ENCODE peak calls at places on chromosomes 3 and 15, in seven cellular contexts. P is IMR-90, O is PC-3, F is MM.1S, C is neural progenitor cell, W is hepatocyte, J is astrocyte. M is an unnamed sample.

GRCh38 chr15:98416222-98416835 is 232.0 kb upstream of the IGF1R start:
- DNase-seq in P (peak; percentile 4), O (no peak), F (no peak), C (no peak), W (no peak), J (no peak), M (no peak)

GRCh38 chr15:79133309-79133708 is 42.7 kb upstream of the RASGRF1 start:
- DNase-seq in P (no peak), O (no peak), F (no peak), C (no peak), W (no peak), J (no peak), M (no peak)

GRCh38 chr15:78212546-78213424 is 21.6 kb downstream of the ACSBG1 start:
- DNase-seq in P (peak; percentile 64), O (peak; percentile 87), F (no peak), C (no peak), W (peak; percentile 90), J (peak; percentile 69), M (peak; percentile 74)

GRCh38 chr3:12973827-12974226 is 99.4 kb downstream of the IQSEC1 start:
- DNase-seq in P (no peak), O (no peak), F (peak; percentile 27), C (no peak), W (no peak), J (no peak), M (no peak)

GRCh38 chr3:33067484-33067883 is 29.5 kb downstream of the GLB1 start:
- DNase-seq in P (peak; percentile 81), O (peak; percentile 45), F (no peak), C (no peak), W (no peak), J (peak; percentile 77), M (peak; percentile 76)

GRCh38 chr3:59979542-59979941 is 929.7 kb upstream of the CFAP20DC start:
- DNase-seq in P (no peak), O (no peak), F (no peak), C (no peak), W (no peak), J (no peak), M (no peak)

GRCh38 chr3:188633206-188633605 is 479.2 kb downstream of the LPP start:
- DNase-seq in P (no peak), O (peak; percentile 45), F (no peak), C (no peak), W (no peak), J (no peak), M (no peak)

GRCh38 chr15:73994912-73995622 is 551 bp downstream of the PML start:
- DNase-seq in P (no peak), O (no peak), F (no peak), C (no peak), W (no peak), J (no peak), M (peak; percentile 29)

GRCh38 chr3:170414202-170414663 is 4.4 kb upstream of the CLDN11 start:
- DNase-seq in P (peak; percentile 93), O (peak; percentile 85), F (peak; percentile 75), C (peak; percentile 79), W (peak; percentile 84), J (peak; percentile 85), M (peak; percentile 92)

GRCh38 chr15:90000175-90000923 is 775 bp upstream of the ZNF710 start:
- DNase-seq in P (peak; percentile 15), O (no peak), F (no peak), C (peak; percentile 69), W (peak; percentile 60), J (no peak), M (peak; percentile 30)

GRCh38 chr15:91751611-91752010 is 101.9 kb upstream of the SLCO3A1 start:
- DNase-seq in P (no peak), O (no peak), F (no peak), C (no peak), W (no peak), J (no peak), M (no peak)

GRCh38 chr3:34111361-34111760 is 312.9 kb downstream of the PDCD6IP start:
- DNase-seq in P (no peak), O (peak; percentile 82), F (no peak), C (no peak), W (no peak), J (no peak), M (no peak)

GRCh38 chr15:65304393-65305143 is at the start of gene RNU5B-1:
- DNase-seq in P (peak; percentile 98), O (peak; percentile 91), F (peak; percentile 98), C (peak; percentile 90), W (peak; percentile 91), J (peak; percentile 98), M (peak; percentile 99)

GRCh38 chr15:75943246-75943645 is 39.6 kb downstream of the FBXO22 start:
- DNase-seq in P (no peak), O (no peak), F (no peak), C (no peak), W (no peak), J (no peak), M (no peak)

GRCh38 chr3:49916686-49917085 is 12.9 kb downstream of the MON1A start:
- DNase-seq in P (peak; percentile 45), O (no peak), F (no peak), C (no peak), W (no peak), J (peak; percentile 33), M (peak; percentile 49)

DNA sequence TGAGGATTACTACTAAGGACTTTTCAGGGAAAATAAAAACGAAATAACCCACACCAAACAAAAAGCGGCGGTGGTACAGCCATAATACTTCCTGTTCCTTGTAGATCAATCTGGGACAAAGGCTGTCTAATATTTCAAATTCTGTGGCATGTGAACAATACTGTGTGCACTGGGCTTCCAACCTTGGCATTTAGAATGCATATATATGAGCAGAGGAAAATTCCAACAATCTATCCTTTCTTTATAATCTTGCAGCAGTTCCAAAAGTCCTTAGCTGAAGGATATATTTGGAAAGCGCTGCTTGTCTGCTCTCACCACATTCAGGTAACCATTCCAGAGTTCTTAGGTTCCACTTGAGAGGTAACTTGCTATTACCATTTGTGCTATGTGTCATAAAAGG is 231.7 kb downstream of the RBMS3 start:
- DNase-seq in P (no peak), O (no peak), F (no peak), C (no peak), W (no peak), J (no peak), M (no peak)
- H3K4me3 ChIP-seq in P (no peak overlapping the region), O (no peak overlapping the region), F (no peak overlapping the region), C (no peak overlapping the region), W (no peak overlapping the region), J (no peak overlapping the region), M (no peak overlapping the region)

GRCh38 chr3:174097686-174098085 is 700.1 kb downstream of the NLGN1 start:
- DNase-seq in P (no peak), O (no peak), F (no peak), C (peak; percentile 3), W (no peak), J (no peak), M (no peak)

GRCh38 chr3:174102274-174102673 is 704.7 kb downstream of the NLGN1 start:
- DNase-seq in P (no peak), O (no peak), F (no peak), C (no peak), W (no peak), J (no peak), M (no peak)

GRCh38 chr3:174101244-174101643 is 703.7 kb downstream of the NLGN1 start:
- DNase-seq in P (peak; percentile 69), O (peak; percentile 55), F (peak; percentile 56), C (no peak), W (no peak), J (peak; percentile 38), M (peak; percentile 51)

GRCh38 chr3:174099724-174100123 is 702.2 kb downstream of the NLGN1 start:
- DNase-seq in P (no peak), O (no peak), F (no peak), C (no peak), W (no peak), J (no peak), M (no peak)

GRCh38 chr3:174100744-174101143 is 703.2 kb downstream of the NLGN1 start:
- DNase-seq in P (peak; percentile 30), O (peak; percentile 25), F (no peak), C (no peak), W (no peak), J (no peak), M (peak; percentile 40)
- H3K27ac ChIP-seq in P (no peak overlapping the region), O (peak overlapping the region; percentile 43), F (no peak overlapping the region), C (no peak overlapping the region), W (no peak overlapping the region), J (no peak overlapping the region), M (no peak overlapping the region)

DNA sequence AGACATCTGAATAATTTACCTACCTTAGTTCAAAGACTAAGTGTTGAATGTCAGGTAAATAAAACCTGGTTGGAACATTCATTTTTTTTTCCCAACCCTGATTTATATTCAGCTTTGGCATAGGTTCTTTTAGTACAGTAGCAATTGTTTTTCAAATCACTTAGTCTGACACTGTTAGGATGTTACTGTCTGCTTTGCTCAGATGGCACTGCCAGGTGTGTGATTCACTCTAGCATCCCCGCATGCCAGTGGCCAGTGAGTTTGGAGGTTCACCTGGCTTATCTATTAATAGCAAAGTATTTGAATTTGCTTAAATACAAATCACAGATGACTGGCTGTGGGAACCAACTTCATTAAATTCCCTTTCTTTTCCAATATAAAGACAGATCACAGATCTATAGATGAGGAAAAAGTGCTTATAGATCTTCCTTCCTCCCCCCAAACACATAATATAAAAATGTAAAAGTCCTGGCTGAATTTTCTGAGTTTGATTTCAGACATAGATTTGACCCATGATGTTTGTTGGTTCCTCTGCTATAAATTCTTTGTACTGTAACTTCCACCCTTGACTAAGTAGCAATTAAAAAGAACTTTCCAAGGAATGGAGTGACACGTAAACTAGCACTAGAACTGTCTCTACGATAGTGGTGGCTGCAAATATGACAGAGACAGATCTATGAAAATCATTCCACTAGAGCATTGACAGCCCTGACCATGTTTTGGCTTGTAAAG is 3.9 kb downstream of the THBS1 start:
- DNase-seq in P (peak; percentile 28), O (peak; percentile 12), F (no peak), C (no peak), W (no peak), J (no peak), M (no peak)
- H4K20me1 ChIP-seq in P (peaks cover 89% of the 10 kb centered on the region), O (peaks cover 62% of the 10 kb centered on the region), F (no peaks in the 10 kb centered on the region), C (no peaks in the 10 kb centered on the region), W (peaks cover 17% of the 10 kb centered on the region), J (peaks cover 88% of the 10 kb centered on the region), M (peaks cover 10% of the 10 kb centered on the region)

DNA sequence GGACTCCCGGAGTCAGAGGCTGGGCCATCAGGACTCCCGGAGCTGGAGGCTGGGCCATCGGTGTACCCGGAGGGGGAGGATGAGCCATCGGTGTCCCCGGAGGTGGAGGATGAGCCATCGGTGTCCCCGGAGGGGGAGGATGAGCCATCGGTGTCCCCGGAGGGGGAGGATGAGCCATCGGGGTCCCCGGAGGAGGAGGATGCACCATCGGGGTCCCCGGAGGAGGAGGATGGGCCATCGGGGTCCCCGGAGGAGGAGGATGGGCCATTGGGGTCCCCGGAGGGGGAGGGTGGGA is 719 bp downstream of the MAGEL2 start:
- DNase-seq in P (no peak), O (no peak), F (no peak), C (no peak), W (no peak), J (no peak), M (no peak)
- H3K4me3 ChIP-seq in P (peak overlapping the region; percentile 53), O (no peak overlapping the region), F (no peak overlapping the region), C (peak overlapping the region; percentile 80), W (peak overlapping the region; percentile 55), J (peak overlapping the region; percentile 60), M (no peak overlapping the region)

DNA sequence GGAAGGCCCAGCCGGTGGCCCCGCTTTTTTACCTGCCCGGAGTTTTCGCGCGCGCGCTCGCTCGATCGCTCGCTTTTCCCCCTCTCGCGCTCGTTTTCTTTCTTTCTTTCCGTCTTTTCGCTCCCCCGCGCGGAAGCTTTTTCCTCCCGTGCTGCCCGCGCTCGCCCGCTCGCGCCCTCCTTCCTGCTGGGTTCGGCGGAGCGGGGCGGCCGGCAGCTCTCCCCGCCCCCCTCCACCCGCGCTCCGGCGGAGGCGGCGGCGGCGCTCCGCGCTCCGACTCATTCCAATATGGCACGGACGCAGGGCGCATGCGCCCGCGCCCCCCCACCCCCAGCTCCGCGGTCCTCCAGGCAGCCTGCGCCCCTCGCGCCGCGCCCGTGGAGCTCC is at the start of gene SFMBT1:
- DNase-seq in P (peak; percentile 49), O (peak; percentile 81), F (peak; percentile 72), C (peak; percentile 87), W (peak; percentile 90), J (no peak), M (peak; percentile 45)
- H3K27ac ChIP-seq in P (peak within 1 kb of the TSS; percentile 20), O (peak within 1 kb of the TSS; percentile 62), F (peak within 1 kb of the TSS; percentile 64), C (peak within 1 kb of the TSS; percentile 67), W (peak within 1 kb of the TSS; percentile 91), J (no peak within 1 kb of the TSS), M (peak within 1 kb of the TSS; percentile 62)